ENCODE peak calls at places on chromosomes 6 and 20, in four cellular contexts. N is heart left ventricle, L is suprapubic skin, R is transverse colon. X is an unnamed sample. For H3K27me3, the result is how much of the 10 kb centered on the place peaks cover.

GRCh38 chr20:48999890-49000870 is 45.9 kb upstream of the CSE1L start:
- DNase-seq in L (no peak), N (no peak), R (no peak), X (no peak)

GRCh38 chr6:14129572-14129971 is 12.0 kb downstream of the CD83 start:
- DNase-seq in R (peak), L (no peak), N (peak), X (peak)

GRCh38 chr20:35511814-35512420 is 17.5 kb downstream of the C20orf173 start:
- DNase-seq in R (peak), L (no peak), N (no peak), X (no peak)

GRCh38 chr20:38149880-38150594 is 15.0 kb downstream of the TGM2 start:
- DNase-seq in L (no peak), R (no peak), N (no peak), X (peak)

GRCh38 chr20:40960101-40960500 is 68.5 kb upstream of the TOP1 start:
- DNase-seq in L (no peak), R (no peak), N (no peak), X (no peak)

GRCh38 chr6:78598966-78599365 is 268.4 kb upstream of the IRAK1BP1 start:
- DNase-seq in N (peak), R (no peak), L (no peak), X (no peak)

GRCh38 chr6:30955367-30956042 is 14.7 kb downstream of the MUCL3 start:
- DNase-seq in R (peak), N (peak), L (peak), X (peak)

GRCh38 chr20:39607124-39607523 is 645.0 kb downstream of the DHX35 start:
- DNase-seq in R (no peak), L (no peak), N (no peak), X (no peak)

GRCh38 chr6:42916288-42916687 is 435 bp downstream of the PTCRA start:
- DNase-seq in L (no peak), N (no peak), R (no peak), X (no peak)

GRCh38 chr20:17273711-17274110 is 46.9 kb downstream of the PCSK2 start:
- DNase-seq in N (no peak), R (no peak), L (no peak), X (no peak)

DNA sequence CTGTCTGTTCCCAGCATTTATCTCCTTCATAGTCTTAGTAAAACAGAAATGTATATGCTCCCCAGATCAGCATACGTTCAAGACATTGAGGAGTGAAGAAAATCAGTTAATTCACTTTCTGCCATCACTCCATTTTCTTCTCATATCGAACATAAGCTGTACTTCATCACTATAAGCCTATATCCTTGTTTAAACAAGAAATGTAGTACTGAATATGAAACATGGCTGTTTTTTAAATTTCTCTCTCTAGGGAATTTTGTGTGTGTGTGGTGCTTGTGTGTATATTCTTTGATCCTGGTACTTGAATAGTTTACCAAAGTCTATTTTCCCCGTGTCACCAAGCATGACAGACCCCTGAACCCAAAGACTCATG is 107.1 kb downstream of the HFE start:
- DNase-seq in N (no peak), L (no peak), R (no peak), X (no peak)
- TF ChIP-seq POLR2A in N (no peak), L (no peak), R (no peak), X (no peak)

GRCh38 chr6:150604467-150604866 is 4.8 kb downstream of the PLEKHG1 start:
- DNase-seq in L (no peak), N (no peak), R (no peak), X (no peak)
- H3K27me3 ChIP-seq in L (under half), N (under half), R (under half), X (under half)

DNA sequence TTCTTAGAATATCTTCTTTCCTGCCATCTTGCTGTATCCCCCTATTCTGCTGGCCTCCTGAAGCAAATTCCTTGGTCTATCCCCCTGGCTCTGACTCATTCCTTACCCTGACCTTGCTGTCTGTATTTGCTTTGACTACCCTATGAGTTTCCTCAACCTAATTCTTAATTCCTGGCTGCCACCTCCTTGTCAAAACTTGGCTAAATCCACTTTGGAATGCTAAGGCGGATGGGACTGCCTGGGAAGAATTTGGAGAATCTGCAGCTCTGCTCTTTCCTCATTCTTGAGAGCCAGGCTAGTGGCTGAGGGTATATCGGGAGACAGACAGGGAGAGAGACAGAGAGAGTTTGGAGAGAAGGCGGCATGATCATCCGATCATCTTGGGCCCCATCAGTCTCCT is 24.4 kb downstream of the CAP2 start:
- DNase-seq in R (no peak), N (no peak), L (no peak), X (no peak)
- TF ChIP-seq POLR2A in R (no peak), N (no peak), L (no peak), X (no peak)

GRCh38 chr20:46342045-46342378 is 33.7 kb upstream of the CDH22 start:
- DNase-seq in L (no peak), R (no peak), N (no peak), X (no peak)
- H3K27me3 ChIP-seq in L (half or more), R (half or more), N (under half), X (under half)

DNA sequence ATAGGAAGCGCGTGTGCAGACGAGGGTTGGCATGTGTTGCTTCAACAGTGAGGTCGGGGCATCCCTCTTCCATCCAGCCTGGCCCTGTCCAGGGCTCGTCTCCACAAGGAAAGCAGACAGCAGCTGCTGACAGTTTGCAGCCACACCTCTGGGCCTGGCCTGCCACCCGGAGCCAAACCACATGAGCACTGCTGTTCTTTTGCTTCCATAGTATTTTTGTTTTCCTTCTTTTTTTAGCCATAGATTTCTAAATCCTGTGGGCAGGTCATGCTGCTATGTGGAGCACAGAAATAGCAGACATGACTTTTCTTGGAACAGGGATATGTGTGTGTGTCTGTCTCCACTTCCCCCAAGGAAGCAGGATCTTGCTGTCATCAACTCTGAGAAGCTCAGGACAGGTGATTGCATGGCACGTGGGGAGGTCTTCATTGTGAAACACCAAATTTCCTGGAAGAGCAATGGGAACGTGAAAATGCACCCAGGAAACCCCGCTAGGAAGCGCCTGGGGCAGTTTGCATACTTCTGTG is 167.4 kb downstream of the DTNBP1 start:
- DNase-seq in N (peak), L (peak), R (peak), X (no peak)
- TF ChIP-seq POLR2A in N (no peak), L (no peak), R (no peak), X (no peak)